ENCODE peak calls at places on chromosomes 1 and 21, in ten cellular contexts. L, N, X, B, S, U, W, Y, H and C are unnamed samples. For H3K27me3, the result is how much of the 10 kb centered on the place peaks cover.

GRCh38 chr1:50132495-50132894 is 23.8 kb downstream of the ELAVL4 start:
- DNase-seq in W (no peak), B (no peak), L (no peak), S (no peak), U (no peak), N (no peak), H (no peak), X (no peak), Y (no peak), C (no peak)

GRCh38 chr1:186976700-186977099 is 148.0 kb downstream of the PLA2G4A start:
- DNase-seq in U (no peak), H (no peak), S (no peak), Y (no peak), B (no peak), X (no peak), L (no peak), W (no peak), N (no peak), C (no peak)

GRCh38 chr1:7948950-7949349 is 8.3 kb upstream of the TNFRSF9 start:
- DNase-seq in S (no peak), W (no peak), U (no peak), B (no peak), L (peak), Y (no peak), X (peak), N (no peak), H (no peak), C (peak)

GRCh38 chr1:54774820-54775498 is 10.6 kb upstream of the PARS2 start:
- DNase-seq in W (peak), Y (no peak), L (peak), S (no peak), B (peak), X (peak), H (peak), N (no peak), U (no peak), C (no peak)

GRCh38 chr1:26768755-26769154 is 19.0 kb upstream of the PIGV start:
- DNase-seq in Y (no peak), U (no peak), X (peak), N (no peak), B (no peak), W (no peak), H (no peak), L (peak), S (peak), C (no peak)

GRCh38 chr1:154846921-154847442 is 23.1 kb downstream of the KCNN3 start:
- DNase-seq in Y (no peak), W (no peak), S (no peak), N (no peak), X (no peak), B (no peak), H (no peak), U (no peak), L (no peak), C (no peak)

GRCh38 chr21:32070693-32071330 is 198.0 kb downstream of the HUNK start:
- DNase-seq in Y (no peak), U (no peak), W (no peak), S (no peak), X (no peak), B (no peak), H (no peak), N (no peak), L (no peak), C (no peak)

GRCh38 chr1:86335906-86336305 is 60.2 kb downstream of the ODF2L start:
- DNase-seq in L (no peak), N (no peak), U (no peak), H (no peak), Y (no peak), S (no peak), W (no peak), X (no peak), B (no peak), C (no peak)

GRCh38 chr1:32242341-32242851 is 4.6 kb upstream of the FAM167B start:
- DNase-seq in W (peak), S (peak), U (no peak), Y (no peak), B (no peak), L (peak), H (peak), N (no peak), X (no peak), C (no peak)

GRCh38 chr1:93801471-93801870 is 77.5 kb downstream of the DNTTIP2 start:
- DNase-seq in L (peak), H (no peak), U (no peak), Y (no peak), S (no peak), W (no peak), B (no peak), N (no peak), X (no peak), C (no peak)

GRCh38 chr1:168623003-168623828 is 46.8 kb downstream of the XCL1 start:
- DNase-seq in X (peak), Y (no peak), B (peak), W (peak), S (no peak), N (no peak), L (peak), H (no peak), U (no peak), C (no peak)

GRCh38 chr1:225587310-225587709 is 65.6 kb downstream of the ENAH start:
- DNase-seq in B (no peak), L (no peak), U (no peak), W (no peak), S (no peak), N (no peak), Y (no peak), X (no peak), H (no peak), C (no peak)

GRCh38 chr1:233172201-233172600 is 123.3 kb downstream of the PCNX2 start:
- DNase-seq in W (peak), S (no peak), U (no peak), Y (no peak), N (no peak), X (peak), B (peak), H (no peak), L (peak), C (no peak)

GRCh38 chr21:42220138-42220701 is 1.3 kb downstream of the ABCG1 start:
- DNase-seq in W (peak), B (no peak), S (peak), Y (no peak), H (peak), L (peak), X (peak), U (no peak), N (peak), C (peak)

GRCh38 chr1:204123376-204123775 is 28.5 kb downstream of the ETNK2 start:
- DNase-seq in N (no peak), H (peak), X (no peak), Y (no peak), B (no peak), W (peak), U (no peak), S (no peak), L (no peak), C (no peak)

GRCh38 chr1:58922302-58923089 is 138.6 kb upstream of the JUN start:
- DNase-seq in U (peak), N (peak), L (peak), Y (peak), X (no peak), S (peak), H (no peak), W (peak), B (no peak), C (peak)

DNA sequence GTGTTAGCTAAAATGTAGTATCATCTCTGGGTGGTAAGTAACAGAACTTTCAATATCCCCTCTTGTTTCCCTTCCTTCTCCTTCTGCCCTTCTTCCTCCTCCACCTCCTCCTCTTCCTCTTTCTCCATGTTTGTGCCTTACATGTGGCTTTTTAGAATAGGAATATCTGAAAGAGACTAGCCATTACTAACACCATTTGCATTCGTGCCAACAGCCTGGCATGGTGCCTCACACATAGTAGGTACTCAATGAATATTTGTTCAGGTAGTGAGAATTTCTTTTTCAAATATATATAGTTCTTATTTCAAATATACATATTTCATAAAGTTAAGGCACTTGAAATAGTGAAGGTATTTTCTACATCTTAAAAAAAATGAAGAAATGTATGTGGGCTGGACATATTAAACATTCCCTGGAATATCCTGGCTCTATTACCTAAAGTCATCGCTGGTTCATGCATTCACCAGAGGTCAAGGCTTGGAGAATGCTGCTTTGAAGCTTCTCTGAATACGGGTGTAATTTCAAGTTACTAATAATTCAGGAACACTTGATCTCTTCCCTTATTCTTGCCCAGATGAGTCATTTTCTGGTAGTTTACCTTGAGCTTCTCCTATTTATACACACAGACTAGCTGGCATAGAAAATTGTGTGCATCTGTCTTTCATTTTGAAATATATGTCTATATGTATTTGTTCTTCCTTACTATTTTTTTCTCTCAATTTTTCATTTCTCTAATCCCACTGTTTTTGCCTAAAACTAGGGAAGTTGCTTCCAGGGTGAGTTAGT is 319.4 kb downstream of the TGFB2 start:
- DNase-seq in H (no peak), W (no peak), B (no peak), S (no peak), Y (no peak), X (no peak), L (peak), N (no peak), U (no peak), C (no peak)
- H3K27ac ChIP-seq in H (no peak), W (no peak), B (peak), S (no peak), Y (no peak), X (peak), L (no peak), N (no peak), U (no peak), C (no peak)

DNA sequence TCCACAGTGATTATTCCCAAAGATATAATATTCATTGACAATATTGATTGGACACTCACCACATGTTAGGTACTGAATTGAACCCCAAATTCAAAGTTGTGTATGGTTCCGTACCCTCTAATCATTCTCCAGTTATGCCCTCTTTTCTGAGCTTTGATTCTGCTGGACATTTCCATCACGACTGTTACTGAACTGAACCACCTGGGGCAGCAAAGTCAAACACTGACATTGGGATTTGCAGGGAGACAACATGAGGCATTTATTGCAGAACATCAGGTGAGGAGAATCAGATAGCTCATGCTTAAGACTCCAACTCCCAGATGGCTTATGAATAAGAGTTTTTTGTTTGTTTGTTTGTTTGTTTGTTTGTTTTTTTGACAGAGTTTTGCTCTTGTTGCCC is 420.9 kb downstream of the DISC1 start:
- DNase-seq in S (no peak), U (no peak), H (no peak), N (no peak), L (no peak), Y (no peak), W (no peak), X (no peak), B (peak), C (no peak)
- TF ChIP-seq CTCF in S (no peak), U (no peak), H (peak), N (no peak), L (no peak), Y (peak), W (no peak), X (peak), B (peak), C (no peak)

GRCh38 chr1:1941211-1941841 is 22.2 kb upstream of the TMEM52 start:
- DNase-seq in U (no peak), S (no peak), Y (no peak), L (no peak), N (no peak), B (no peak), H (peak), X (no peak), W (no peak), C (no peak)

GRCh38 chr1:1938613-1939295 is 19.7 kb upstream of the TMEM52 start:
- DNase-seq in B (no peak), U (no peak), Y (no peak), L (no peak), X (no peak), N (no peak), W (no peak), H (no peak), S (no peak), C (no peak)

GRCh38 chr1:1938276-1938573 is 19.1 kb upstream of the TMEM52 start:
- DNase-seq in H (no peak), L (no peak), S (no peak), N (no peak), W (no peak), B (no peak), Y (no peak), U (no peak), X (no peak), C (no peak)

GRCh38 chr1:1939296-1940122 is 20.4 kb upstream of the TMEM52 start:
- DNase-seq in Y (no peak), B (no peak), L (no peak), N (no peak), W (no peak), U (no peak), H (peak), X (no peak), S (no peak), C (no peak)

GRCh38 chr1:1940123-1940425 is 21.0 kb upstream of the TMEM52 start:
- DNase-seq in L (no peak), U (no peak), H (no peak), N (no peak), W (no peak), Y (no peak), X (no peak), S (no peak), B (no peak), C (no peak)
- H3K27me3 ChIP-seq in L (under half), U (under half), H (under half), N (under half), W (under half), Y (under half), X (under half), S (under half), B (under half), C (under half)

GRCh38 chr1:220011620-220012019 is 34.7 kb downstream of the EPRS1 start:
- DNase-seq in L (no peak), S (no peak), H (no peak), Y (no peak), X (no peak), B (no peak), W (no peak), U (no peak), N (no peak), C (no peak)
- H3K27ac ChIP-seq in L (no peak), S (no peak), H (no peak), Y (no peak), X (no peak), B (no peak), W (no peak), U (no peak), N (no peak), C (no peak)

GRCh38 chr21:45575304-45575992 is 33.2 kb upstream of the SLC19A1 start:
- DNase-seq in X (no peak), U (peak), Y (peak), L (no peak), H (no peak), W (no peak), S (no peak), N (no peak), B (no peak), C (no peak)
- TF ChIP-seq CTCF in X (no peak), U (no peak), Y (no peak), L (no peak), H (no peak), W (no peak), S (no peak), N (no peak), B (no peak), C (no peak)

DNA sequence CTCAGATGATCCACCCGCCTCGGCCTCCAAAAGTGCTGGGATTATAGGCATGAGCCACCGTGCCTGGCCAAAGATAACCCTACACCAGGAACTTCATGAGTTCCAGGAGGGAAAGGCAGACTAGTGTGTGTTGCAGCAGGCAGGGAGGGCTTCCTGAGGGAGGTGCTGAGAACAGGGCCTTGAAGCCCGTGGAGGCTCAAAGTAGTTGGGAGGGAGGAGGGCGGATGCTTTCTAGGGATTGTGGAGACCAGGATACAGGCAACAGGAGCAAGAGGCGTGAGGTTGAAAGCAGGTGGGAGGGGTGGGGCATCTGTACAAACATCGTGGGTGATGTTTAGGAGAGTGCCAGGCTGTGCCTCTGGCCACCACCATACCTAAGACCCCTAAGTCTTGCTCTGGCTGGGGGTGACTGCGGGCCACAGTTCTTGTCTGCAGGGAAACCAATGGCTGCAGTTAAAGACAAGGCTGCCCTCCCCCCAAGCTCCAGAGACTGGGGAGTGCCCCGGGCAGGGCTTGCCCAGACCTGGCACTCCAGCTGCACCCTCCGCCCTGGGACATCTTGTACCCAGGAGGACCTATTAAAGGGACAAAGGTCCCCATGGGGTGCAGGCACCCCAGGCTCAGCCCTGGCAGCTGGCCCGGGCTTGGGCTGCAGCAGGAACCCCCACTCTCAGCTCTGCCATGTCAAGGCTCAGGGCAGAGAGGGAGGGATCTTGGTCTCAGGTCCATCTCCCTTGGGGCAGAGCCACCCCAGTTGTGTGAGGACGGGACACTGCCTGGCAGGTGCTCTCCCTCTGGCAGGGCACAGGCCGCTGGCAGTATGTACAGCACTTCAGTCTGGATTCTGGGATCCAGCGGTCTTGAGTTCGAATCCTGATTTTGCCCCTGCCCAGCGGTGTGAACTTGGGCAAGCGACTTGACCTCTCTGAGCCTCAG is 22.1 kb upstream of the CASZ1 start:
- DNase-seq in W (no peak), S (no peak), N (no peak), Y (peak), U (no peak), X (no peak), L (no peak), B (no peak), H (no peak), C (no peak)
- H3K27me3 ChIP-seq in W (under half), S (under half), N (under half), Y (under half), U (under half), X (under half), L (under half), B (under half), H (under half), C (under half)